ENCODE peak calls at places on chromosome 9, in seven cellular contexts. L, H, B, Q, D, S and A are unnamed samples.

GRCh38 chr9:23492126-23493002 is 333.7 kb downstream of the ELAVL2 start:
- DNase-seq in L (no peak), H (peak; percentile 47), B (peak; percentile 3), Q (peak; percentile 39), D (peak; percentile 27), S (peak; percentile 15), A (peak; percentile 10)

GRCh38 chr9:26244661-26245060 is 566.4 kb upstream of the TUSC1 start:
- DNase-seq in L (no peak), H (no peak), B (no peak), Q (no peak), D (no peak), S (no peak), A (no peak)

GRCh38 chr9:82546131-82546530 is 516.8 kb downstream of the RASEF start:
- DNase-seq in L (no peak), H (no peak), B (no peak), Q (no peak), D (no peak), S (no peak), A (no peak)

GRCh38 chr9:32142074-32142473 is 242.4 kb upstream of the ACO1 start:
- DNase-seq in L (no peak), H (no peak), B (no peak), Q (no peak), D (no peak), S (no peak), A (no peak)

GRCh38 chr9:106069241-106069640 is 374.9 kb downstream of the TMEM38B start:
- DNase-seq in L (no peak), H (no peak), B (no peak), Q (no peak), D (peak; percentile 23), S (no peak), A (no peak)

GRCh38 chr9:35191105-35191504 is 29.3 kb downstream of the UNC13B start:
- DNase-seq in L (no peak), H (no peak), B (no peak), Q (no peak), D (no peak), S (no peak), A (no peak)

GRCh38 chr9:81690251-81690851 is 1.0 kb upstream of the TLE1 start:
- DNase-seq in L (no peak), H (peak; percentile 59), B (peak; percentile 68), Q (no peak), D (peak; percentile 41), S (no peak), A (peak; percentile 84)

GRCh38 chr9:109401990-109402318 is 81.1 kb upstream of the EPB41L4B start:
- DNase-seq in L (no peak), H (no peak), B (no peak), Q (no peak), D (no peak), S (no peak), A (no peak)

GRCh38 chr9:100324594-100325200 is 28.0 kb downstream of the TEX10 start:
- DNase-seq in L (no peak), H (peak; percentile 50), B (no peak), Q (peak; percentile 28), D (peak; percentile 61), S (no peak), A (no peak)

GRCh38 chr9:114016629-114017423 is 61.3 kb downstream of the AMBP start:
- DNase-seq in L (no peak), H (no peak), B (no peak), Q (no peak), D (no peak), S (no peak), A (no peak)

GRCh38 chr9:105842023-105842644 is 147.8 kb downstream of the TMEM38B start:
- DNase-seq in L (no peak), H (peak; percentile 47), B (peak; percentile 11), Q (peak; percentile 9), D (peak; percentile 11), S (no peak), A (peak; percentile 43)

GRCh38 chr9:21796768-21797167 is 5.7 kb upstream of the MTAP start:
- DNase-seq in L (no peak), H (peak; percentile 68), B (no peak), Q (no peak), D (peak; percentile 74), S (no peak), A (peak; percentile 58)

GRCh38 chr9:105425817-105426433 is 21.9 kb upstream of the FSD1L start:
- DNase-seq in L (no peak), H (peak; percentile 21), B (no peak), Q (no peak), D (peak; percentile 10), S (no peak), A (no peak)

GRCh38 chr9:17082343-17082742 is 52.5 kb upstream of the CNTLN start:
- DNase-seq in L (no peak), H (peak; percentile 29), B (no peak), Q (no peak), D (peak; percentile 61), S (peak; percentile 27), A (no peak)

GRCh38 chr9:109579191-109579948 is 81.3 kb upstream of the PTPN3 start:
- DNase-seq in L (no peak), H (no peak), B (no peak), Q (no peak), D (peak; percentile 56), S (no peak), A (no peak)

GRCh38 chr9:94922098-94922607 is 195.7 kb downstream of the AOPEP start:
- DNase-seq in L (no peak), H (peak; percentile 93), B (peak; percentile 74), Q (peak; percentile 96), D (peak; percentile 100), S (no peak), A (peak; percentile 53)

GRCh38 chr9:97109194-97109811 is 70.4 kb upstream of the CTSV start:
- DNase-seq in L (no peak), H (peak; percentile 52), B (peak; percentile 72), Q (peak; percentile 9), D (peak; percentile 10), S (peak; percentile 43), A (peak; percentile 64)

GRCh38 chr9:97744710-97745708 is 47.9 kb upstream of the XPA start:
- DNase-seq in L (no peak), H (no peak), B (no peak), Q (no peak), D (no peak), S (no peak), A (no peak)

GRCh38 chr9:120904061-120904998 is 22.3 kb downstream of the TRAF1 start:
- DNase-seq in L (peak; percentile 55), H (no peak), B (peak; percentile 21), Q (no peak), D (no peak), S (no peak), A (no peak)

GRCh38 chr9:84922051-84922450 is 252.5 kb downstream of the NTRK2 start:
- DNase-seq in L (no peak), H (no peak), B (no peak), Q (no peak), D (no peak), S (no peak), A (no peak)

GRCh38 chr9:71646131-71646530 is 122.2 kb downstream of the CEMIP2 start:
- DNase-seq in L (no peak), H (no peak), B (no peak), Q (no peak), D (no peak), S (no peak), A (no peak)

GRCh38 chr9:127095416-127095815 is 27.0 kb downstream of the ANGPTL2 start:
- DNase-seq in L (no peak), H (no peak), B (no peak), Q (no peak), D (no peak), S (no peak), A (no peak)